ENCODE peak calls at places on chromosomes 7 and 10, in six cellular contexts. One of them, this sample, is unnamed.

GRCh38 chr7:6375346-6376101 is 72.2 kb downstream of the DAGLB start:
- DNase-seq in central memory CD8-positive, alpha-beta T cell: no peak
- DNase-seq in mammary epithelial cell: peak
- DNase-seq in fibroblast of gingiva: peak
- DNase-seq in skeletal muscle cell: no peak
- DNase-seq in putamen: no peak
- DNase-seq in this sample: no peak

GRCh38 chr10:111082102-111082975 is 5.5 kb downstream of the ADRA2A start:
- DNase-seq in central memory CD8-positive, alpha-beta T cell: no peak
- DNase-seq in mammary epithelial cell: no peak
- DNase-seq in fibroblast of gingiva: no peak
- DNase-seq in skeletal muscle cell: no peak
- DNase-seq in putamen: no peak
- DNase-seq in this sample: no peak

GRCh38 chr10:73095479-73096021 is 1.1 kb downstream of the P4HA1 start:
- DNase-seq in central memory CD8-positive, alpha-beta T cell: no peak
- DNase-seq in mammary epithelial cell: peak
- DNase-seq in fibroblast of gingiva: peak
- DNase-seq in skeletal muscle cell: no peak
- DNase-seq in putamen: peak
- DNase-seq in this sample: peak

GRCh38 chr10:4546500-4546899 is 279.5 kb upstream of the AKR1E2 start:
- DNase-seq in central memory CD8-positive, alpha-beta T cell: no peak
- DNase-seq in mammary epithelial cell: peak
- DNase-seq in fibroblast of gingiva: no peak
- DNase-seq in skeletal muscle cell: peak
- DNase-seq in putamen: no peak
- DNase-seq in this sample: peak

GRCh38 chr10:130658687-130659290 is 522.6 kb downstream of the GLRX3 start:
- DNase-seq in central memory CD8-positive, alpha-beta T cell: no peak
- DNase-seq in mammary epithelial cell: no peak
- DNase-seq in fibroblast of gingiva: no peak
- DNase-seq in skeletal muscle cell: no peak
- DNase-seq in putamen: no peak
- DNase-seq in this sample: no peak

GRCh38 chr7:4755045-4755444 is 20.4 kb upstream of the AP5Z1 start:
- DNase-seq in central memory CD8-positive, alpha-beta T cell: no peak
- DNase-seq in mammary epithelial cell: no peak
- DNase-seq in fibroblast of gingiva: no peak
- DNase-seq in skeletal muscle cell: no peak
- DNase-seq in putamen: no peak
- DNase-seq in this sample: no peak

GRCh38 chr10:109929501-109930219 is 6.3 kb upstream of the XPNPEP1 start:
- DNase-seq in central memory CD8-positive, alpha-beta T cell: no peak
- DNase-seq in mammary epithelial cell: no peak
- DNase-seq in fibroblast of gingiva: peak
- DNase-seq in skeletal muscle cell: no peak
- DNase-seq in putamen: no peak
- DNase-seq in this sample: no peak

GRCh38 chr7:84697506-84697905 is 489.4 kb downstream of the SEMA3D start:
- DNase-seq in central memory CD8-positive, alpha-beta T cell: no peak
- DNase-seq in mammary epithelial cell: peak
- DNase-seq in fibroblast of gingiva: peak
- DNase-seq in skeletal muscle cell: peak
- DNase-seq in putamen: no peak
- DNase-seq in this sample: no peak

GRCh38 chr10:24355289-24355688 is 146.4 kb downstream of the KIAA1217 start:
- DNase-seq in central memory CD8-positive, alpha-beta T cell: no peak
- DNase-seq in mammary epithelial cell: no peak
- DNase-seq in fibroblast of gingiva: no peak
- DNase-seq in skeletal muscle cell: no peak
- DNase-seq in putamen: no peak
- DNase-seq in this sample: no peak

GRCh38 chr7:70312336-70312735 is 714.1 kb downstream of the AUTS2 start:
- DNase-seq in central memory CD8-positive, alpha-beta T cell: no peak
- DNase-seq in mammary epithelial cell: no peak
- DNase-seq in fibroblast of gingiva: no peak
- DNase-seq in skeletal muscle cell: no peak
- DNase-seq in putamen: peak
- DNase-seq in this sample: no peak

GRCh38 chr10:93872776-93873175 is 21.0 kb upstream of the SLC35G1 start:
- DNase-seq in central memory CD8-positive, alpha-beta T cell: no peak
- DNase-seq in mammary epithelial cell: no peak
- DNase-seq in fibroblast of gingiva: no peak
- DNase-seq in skeletal muscle cell: no peak
- DNase-seq in putamen: no peak
- DNase-seq in this sample: no peak

GRCh38 chr7:126780993-126781392 is 471.7 kb downstream of the GRM8 start:
- DNase-seq in central memory CD8-positive, alpha-beta T cell: no peak
- DNase-seq in mammary epithelial cell: no peak
- DNase-seq in fibroblast of gingiva: no peak
- DNase-seq in skeletal muscle cell: no peak
- DNase-seq in putamen: no peak
- DNase-seq in this sample: no peak

GRCh38 chr7:69256634-69257081 is 341.6 kb upstream of the AUTS2 start:
- DNase-seq in central memory CD8-positive, alpha-beta T cell: no peak
- DNase-seq in mammary epithelial cell: no peak
- DNase-seq in fibroblast of gingiva: no peak
- DNase-seq in skeletal muscle cell: no peak
- DNase-seq in putamen: no peak
- DNase-seq in this sample: no peak

This sample was measured in T1000.